ENCODE peak calls at places on chromosomes 1 and 21, in four cellular contexts. One of them, this sample, is unnamed.

GRCh38 chr1:87869563-87869962 is 540.9 kb downstream of the LMO4 start:
- DNase-seq in DND-41: no peak
- DNase-seq in heart left ventricle: no peak
- DNase-seq in breast epithelium: no peak
- DNase-seq in this sample: no peak

GRCh38 chr1:118116401-118116800 is 68.6 kb downstream of the SPAG17 start:
- DNase-seq in breast epithelium: no peak
- DNase-seq in heart left ventricle: no peak
- DNase-seq in DND-41: no peak
- DNase-seq in this sample: no peak

GRCh38 chr21:28867401-28867800 is 125.3 kb downstream of the LTN1 start:
- DNase-seq in heart left ventricle: no peak
- DNase-seq in DND-41: no peak
- DNase-seq in breast epithelium: no peak
- DNase-seq in this sample: no peak

GRCh38 chr1:40736085-40736531 is 44.6 kb downstream of the NFYC start:
- DNase-seq in breast epithelium: peak; percentile 34
- DNase-seq in DND-41: no peak
- DNase-seq in heart left ventricle: no peak
- DNase-seq in this sample: no peak

GRCh38 chr1:64242895-64243756 is 39.7 kb downstream of the UBE2U start:
- DNase-seq in DND-41: no peak
- DNase-seq in breast epithelium: no peak
- DNase-seq in heart left ventricle: no peak
- DNase-seq in this sample: no peak

GRCh38 chr1:183058835-183059234 is 35.6 kb downstream of the LAMC1 start:
- DNase-seq in heart left ventricle: no peak
- DNase-seq in breast epithelium: no peak
- DNase-seq in DND-41: no peak
- DNase-seq in this sample: no peak

GRCh38 chr1:210233495-210234253 is 1.1 kb downstream of the SERTAD4 start:
- DNase-seq in heart left ventricle: peak; percentile 42
- DNase-seq in DND-41: no peak
- DNase-seq in breast epithelium: peak; percentile 67
- DNase-seq in this sample: no peak

GRCh38 chr1:231424950-231425805 is 3.1 kb upstream of the EGLN1 start:
- DNase-seq in DND-41: no peak
- DNase-seq in breast epithelium: no peak
- DNase-seq in heart left ventricle: no peak
- DNase-seq in this sample: no peak

GRCh38 chr1:24705260-24706073 is 39.8 kb upstream of the CLIC4 start:
- DNase-seq in heart left ventricle: peak; percentile 88
- DNase-seq in breast epithelium: peak; percentile 94
- DNase-seq in DND-41: no peak
- DNase-seq in this sample: peak; percentile 89

GRCh38 chr1:216261631-216262030 is 161.6 kb downstream of the USH2A start:
- DNase-seq in heart left ventricle: no peak
- DNase-seq in DND-41: no peak
- DNase-seq in breast epithelium: no peak
- DNase-seq in this sample: no peak

GRCh38 chr1:67211589-67212563 is 45.6 kb downstream of the IL23R start:
- DNase-seq in heart left ventricle: no peak
- DNase-seq in DND-41: peak; percentile 41
- DNase-seq in breast epithelium: no peak
- DNase-seq in this sample: peak; percentile 26

GRCh38 chr1:107273515-107273914 is 132.7 kb downstream of the NTNG1 start:
- DNase-seq in DND-41: no peak
- DNase-seq in heart left ventricle: no peak
- DNase-seq in breast epithelium: no peak
- DNase-seq in this sample: no peak

GRCh38 chr1:21607549-21608529 is 61.3 kb downstream of the RAP1GAP start:
- DNase-seq in DND-41: peak; percentile 12
- DNase-seq in breast epithelium: no peak
- DNase-seq in heart left ventricle: peak; percentile 79
- DNase-seq in this sample: peak; percentile 67

GRCh38 chr1:112209493-112209892 is 186.5 kb upstream of the CTTNBP2NL start:
- DNase-seq in DND-41: no peak
- DNase-seq in heart left ventricle: no peak
- DNase-seq in breast epithelium: no peak
- DNase-seq in this sample: no peak

GRCh38 chr1:8516793-8517556 is 199.1 kb downstream of the SLC45A1 start:
- DNase-seq in DND-41: peak; percentile 79
- DNase-seq in breast epithelium: no peak
- DNase-seq in heart left ventricle: no peak
- DNase-seq in this sample: no peak

GRCh38 chr1:110674337-110675059 is at the start of gene KCNA3:
- DNase-seq in DND-41: peak; percentile 51
- DNase-seq in heart left ventricle: peak; percentile 42
- DNase-seq in breast epithelium: no peak
- DNase-seq in this sample: no peak

DNA sequence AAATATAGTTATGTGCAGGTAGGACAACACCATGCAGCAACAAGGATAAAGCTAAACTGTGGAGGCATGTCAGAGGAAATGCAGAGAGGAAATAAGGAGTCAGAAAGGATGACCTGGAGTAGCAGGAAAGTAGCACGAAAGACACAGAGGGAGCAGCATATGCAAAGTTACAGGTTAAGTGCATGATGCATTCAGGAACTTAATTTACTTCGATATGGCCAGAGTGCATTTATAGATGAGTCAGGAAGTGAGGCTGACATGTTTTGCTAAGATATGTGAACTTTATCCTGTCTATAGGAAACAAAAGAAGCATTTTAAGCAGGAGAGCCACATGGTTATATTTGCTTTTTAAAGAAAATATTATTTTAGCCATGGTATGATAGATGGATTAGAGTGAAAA is 15.4 kb upstream of the MUTYH start:
- DNase-seq in heart left ventricle: no peak
- DNase-seq in DND-41: no peak
- DNase-seq in breast epithelium: no peak
- DNase-seq in this sample: no peak
- H3K4me1 ChIP-seq in heart left ventricle: no peaks in the 10 kb centered on the region
- H3K4me1 ChIP-seq in DND-41: no peaks in the 10 kb centered on the region
- H3K4me1 ChIP-seq in breast epithelium: no peaks in the 10 kb centered on the region
- H3K4me1 ChIP-seq in this sample: no peaks in the 10 kb centered on the region

GRCh38 chr1:1170215-1170890 is 3.3 kb upstream of the TTLL10 start:
- DNase-seq in DND-41: peak; percentile 32
- DNase-seq in breast epithelium: no peak
- DNase-seq in heart left ventricle: no peak
- DNase-seq in this sample: peak; percentile 9
- H3K9me3 ChIP-seq in DND-41: no peaks in the 10 kb centered on the region
- H3K9me3 ChIP-seq in breast epithelium: no peaks in the 10 kb centered on the region
- H3K9me3 ChIP-seq in heart left ventricle: no peaks in the 10 kb centered on the region
- H3K9me3 ChIP-seq in this sample: no peaks in the 10 kb centered on the region

GRCh38 chr1:234581063-234581714 is 28.8 kb downstream of the IRF2BP2 start:
- DNase-seq in DND-41: no peak
- DNase-seq in breast epithelium: no peak
- DNase-seq in heart left ventricle: no peak
- DNase-seq in this sample: no peak

GRCh38 chr1:234582186-234582585 is 27.8 kb downstream of the IRF2BP2 start:
- DNase-seq in heart left ventricle: no peak
- DNase-seq in DND-41: no peak
- DNase-seq in breast epithelium: no peak
- DNase-seq in this sample: no peak

GRCh38 chr1:234583755-234584430 is 26.1 kb downstream of the IRF2BP2 start:
- DNase-seq in heart left ventricle: no peak
- DNase-seq in DND-41: no peak
- DNase-seq in breast epithelium: no peak
- DNase-seq in this sample: no peak

GRCh38 chr1:234584431-234584805 is 25.6 kb downstream of the IRF2BP2 start:
- DNase-seq in DND-41: no peak
- DNase-seq in heart left ventricle: no peak
- DNase-seq in breast epithelium: no peak
- DNase-seq in this sample: no peak

GRCh38 chr1:234582626-234583354 is 27.2 kb downstream of the IRF2BP2 start:
- DNase-seq in heart left ventricle: peak; percentile 50
- DNase-seq in DND-41: no peak
- DNase-seq in breast epithelium: no peak
- DNase-seq in this sample: no peak
- H3K4me1 ChIP-seq in heart left ventricle: peaks cover 14% of the 10 kb centered on the region
- H3K4me1 ChIP-seq in DND-41: no peaks in the 10 kb centered on the region
- H3K4me1 ChIP-seq in breast epithelium: no peaks in the 10 kb centered on the region
- H3K4me1 ChIP-seq in this sample: no peaks in the 10 kb centered on the region

DNA sequence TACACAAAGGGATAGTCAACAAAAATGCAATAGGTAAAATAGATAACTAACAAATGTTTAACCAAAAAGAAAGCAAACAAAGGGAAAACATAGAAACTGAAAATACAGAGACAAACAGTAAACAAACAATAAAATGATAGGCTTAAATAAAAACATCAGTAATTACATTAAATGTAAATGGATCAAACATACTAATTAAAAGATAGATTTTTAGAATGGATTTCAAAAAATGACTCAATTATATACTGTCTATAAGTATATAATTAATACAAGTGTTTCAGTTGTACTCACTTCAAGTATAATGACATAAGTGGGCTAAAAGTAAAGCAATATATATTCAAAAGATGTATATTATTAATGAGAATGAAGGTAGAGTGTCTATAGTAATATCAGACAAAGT is 101.1 kb downstream of the MRPS6 start:
- DNase-seq in heart left ventricle: no peak
- DNase-seq in DND-41: no peak
- DNase-seq in breast epithelium: no peak
- DNase-seq in this sample: no peak
- H3K9me3 ChIP-seq in heart left ventricle: no peaks in the 10 kb centered on the region
- H3K9me3 ChIP-seq in DND-41: peaks cover 20% of the 10 kb centered on the region
- H3K9me3 ChIP-seq in breast epithelium: no peaks in the 10 kb centered on the region
- H3K9me3 ChIP-seq in this sample: peaks cover 12% of the 10 kb centered on the region

GRCh38 chr1:207752456-207753132 is 740 bp downstream of the CD46 start:
- DNase-seq in DND-41: peak; percentile 31
- DNase-seq in heart left ventricle: no peak
- DNase-seq in breast epithelium: peak; percentile 31
- DNase-seq in this sample: peak; percentile 52
- H3K4me1 ChIP-seq in DND-41: peaks cover 66% of the 10 kb centered on the region
- H3K4me1 ChIP-seq in heart left ventricle: peaks cover 40% of the 10 kb centered on the region
- H3K4me1 ChIP-seq in breast epithelium: no peaks in the 10 kb centered on the region
- H3K4me1 ChIP-seq in this sample: peaks cover 63% of the 10 kb centered on the region

GRCh38 chr1:196538473-196538872 is 69.8 kb downstream of the KCNT2 start:
- DNase-seq in breast epithelium: no peak
- DNase-seq in heart left ventricle: no peak
- DNase-seq in DND-41: peak; percentile 42
- DNase-seq in this sample: no peak
- H3K9me3 ChIP-seq in breast epithelium: peaks cover 32% of the 10 kb centered on the region
- H3K9me3 ChIP-seq in heart left ventricle: no peaks in the 10 kb centered on the region
- H3K9me3 ChIP-seq in DND-41: peaks cover 42% of the 10 kb centered on the region
- H3K9me3 ChIP-seq in this sample: no peaks in the 10 kb centered on the region

GRCh38 chr1:214520544-214521165 is 30.7 kb downstream of the PTPN14 start:
- DNase-seq in heart left ventricle: no peak
- DNase-seq in DND-41: no peak
- DNase-seq in breast epithelium: no peak
- DNase-seq in this sample: no peak
- H3K4me1 ChIP-seq in heart left ventricle: no peaks in the 10 kb centered on the region
- H3K4me1 ChIP-seq in DND-41: no peaks in the 10 kb centered on the region
- H3K4me1 ChIP-seq in breast epithelium: no peaks in the 10 kb centered on the region
- H3K4me1 ChIP-seq in this sample: peaks cover 75% of the 10 kb centered on the region

GRCh38 chr1:113479713-113480676 is 89.7 kb downstream of the MAGI3 start:
- DNase-seq in DND-41: no peak
- DNase-seq in breast epithelium: no peak
- DNase-seq in heart left ventricle: no peak
- DNase-seq in this sample: no peak
- H3K9me3 ChIP-seq in DND-41: peaks cover 22% of the 10 kb centered on the region
- H3K9me3 ChIP-seq in breast epithelium: peaks cover 38% of the 10 kb centered on the region
- H3K9me3 ChIP-seq in heart left ventricle: no peaks in the 10 kb centered on the region
- H3K9me3 ChIP-seq in this sample: peaks cover 10% of the 10 kb centered on the region

GRCh38 chr1:3466366-3467075 is 12.1 kb downstream of the ARHGEF16 start:
- DNase-seq in breast epithelium: no peak
- DNase-seq in DND-41: no peak
- DNase-seq in heart left ventricle: no peak
- DNase-seq in this sample: no peak
- H3K4me1 ChIP-seq in breast epithelium: no peaks in the 10 kb centered on the region
- H3K4me1 ChIP-seq in DND-41: no peaks in the 10 kb centered on the region
- H3K4me1 ChIP-seq in heart left ventricle: no peaks in the 10 kb centered on the region
- H3K4me1 ChIP-seq in this sample: peaks cover 14% of the 10 kb centered on the region

GRCh38 chr1:30147188-30147587 is 576.2 kb downstream of the MATN1 start:
- DNase-seq in DND-41: no peak
- DNase-seq in heart left ventricle: no peak
- DNase-seq in breast epithelium: no peak
- DNase-seq in this sample: no peak

GRCh38 chr1:30151119-30151518 is 572.3 kb downstream of the MATN1 start:
- DNase-seq in breast epithelium: no peak
- DNase-seq in heart left ventricle: no peak
- DNase-seq in DND-41: no peak
- DNase-seq in this sample: no peak

GRCh38 chr1:30149226-30149625 is 574.2 kb downstream of the MATN1 start:
- DNase-seq in heart left ventricle: no peak
- DNase-seq in breast epithelium: no peak
- DNase-seq in DND-41: no peak
- DNase-seq in this sample: no peak

GRCh38 chr1:30146448-30146847 is 576.9 kb downstream of the MATN1 start:
- DNase-seq in DND-41: no peak
- DNase-seq in heart left ventricle: no peak
- DNase-seq in breast epithelium: no peak
- DNase-seq in this sample: no peak

DNA sequence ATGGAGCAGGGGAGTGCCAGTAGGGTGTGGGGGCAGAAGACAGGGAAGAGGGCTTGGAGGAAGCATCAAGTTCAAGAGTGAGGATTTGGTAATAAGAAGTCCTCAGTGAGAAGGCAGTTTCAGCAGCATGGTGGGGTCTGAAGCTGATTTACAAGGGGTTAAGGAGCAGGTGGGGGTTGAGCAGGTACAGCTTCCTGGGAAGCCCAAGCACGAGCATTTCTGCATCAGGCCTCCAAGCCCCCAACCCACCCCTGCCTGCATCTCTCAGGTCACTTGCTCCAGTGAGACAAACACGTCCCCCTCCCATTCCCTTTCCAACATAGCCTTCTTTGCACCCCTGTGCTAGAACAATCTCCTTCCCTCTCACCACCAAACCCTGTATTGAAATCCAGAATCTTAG is 574.7 kb downstream of the MATN1 start:
- DNase-seq in DND-41: no peak
- DNase-seq in breast epithelium: no peak
- DNase-seq in heart left ventricle: no peak
- DNase-seq in this sample: no peak
- H3K9me3 ChIP-seq in DND-41: no peaks in the 10 kb centered on the region
- H3K9me3 ChIP-seq in breast epithelium: peaks cover 10% of the 10 kb centered on the region
- H3K9me3 ChIP-seq in heart left ventricle: no peaks in the 10 kb centered on the region
- H3K9me3 ChIP-seq in this sample: no peaks in the 10 kb centered on the region